ENCODE peak calls at places on chromosomes 2 and 18, in seven cellular contexts. E is GF-D8, Y is HEK293T, P is GM20000, Z is HFFc6, A is NCI-H2081, M is hippocampal formation. G is an unnamed sample.

GRCh38 chr18:34322365-34323289 is 97.9 kb upstream of the NOL4 start:
- DNase-seq in A (peak), E (no peak), M (peak), P (peak), Y (peak), Z (no peak), G (peak)

GRCh38 chr18:26103579-26103978 is 13.2 kb upstream of the SS18 start:
- DNase-seq in M (no peak), E (no peak), P (no peak), Z (no peak), Y (peak), A (no peak), G (peak)

GRCh38 chr2:205685314-205686230 is 3.3 kb downstream of the NRP2 start:
- DNase-seq in M (no peak), Z (peak), A (no peak), E (no peak), Y (no peak), P (peak), G (no peak)

GRCh38 chr18:46462523-46462922 is 194.5 kb downstream of the LOXHD1 start:
- DNase-seq in P (no peak), Y (no peak), Z (no peak), A (no peak), E (no peak), M (no peak), G (no peak)

GRCh38 chr2:146730882-146731281 is 1113.9 kb upstream of the ACVR2A start:
- DNase-seq in Y (no peak), A (no peak), P (no peak), Z (no peak), M (no peak), E (no peak), G (no peak)

GRCh38 chr2:239521518-239521815 is 120.6 kb upstream of the HDAC4 start:
- DNase-seq in E (no peak), Z (no peak), Y (no peak), A (no peak), P (no peak), M (no peak), G (no peak)

GRCh38 chr2:1674766-1675397 is 69.4 kb downstream of the PXDN start:
- DNase-seq in M (no peak), A (no peak), Y (no peak), Z (no peak), E (no peak), P (no peak), G (no peak)

GRCh38 chr18:26206488-26206887 is 19.8 kb upstream of the TAF4B start:
- DNase-seq in P (no peak), Z (no peak), E (no peak), M (no peak), A (no peak), Y (no peak), G (no peak)

GRCh38 chr2:223598994-223599645 is 3.0 kb downstream of the SCG2 start:
- DNase-seq in A (no peak), Y (no peak), Z (peak), E (no peak), P (no peak), M (no peak), G (no peak)

GRCh38 chr2:100731535-100731981 is 88.4 kb upstream of the NPAS2 start:
- DNase-seq in E (no peak), Z (peak), Y (no peak), P (no peak), M (no peak), A (no peak), G (no peak)

GRCh38 chr2:217714268-217714643 is 288.5 kb downstream of the TNS1 start:
- DNase-seq in A (no peak), Z (no peak), P (no peak), E (no peak), Y (no peak), M (peak), G (no peak)

GRCh38 chr2:53445376-53446072 is 322.1 kb upstream of the CHAC2 start:
- DNase-seq in Z (peak), P (no peak), Y (no peak), M (no peak), A (no peak), E (no peak), G (no peak)

GRCh38 chr18:60017371-60017770 is 117.6 kb downstream of the PMAIP1 start:
- DNase-seq in P (no peak), Z (no peak), M (no peak), Y (no peak), E (no peak), A (no peak), G (no peak)

GRCh38 chr2:96340493-96341414 is 5.2 kb downstream of the NCAPH start:
- DNase-seq in A (no peak), Z (peak), Y (no peak), P (no peak), E (no peak), M (no peak), G (no peak)

GRCh38 chr2:215931256-215931903 is 82.0 kb downstream of the MREG start:
- DNase-seq in Z (peak), M (peak), A (peak), Y (peak), E (no peak), P (peak), G (peak)

GRCh38 chr2:240906141-240906910 is at the start of gene CROCC2:
- DNase-seq in E (no peak), A (peak), P (no peak), M (no peak), Y (no peak), Z (no peak), G (no peak)

GRCh38 chr2:61434314-61434713 is 36.6 kb downstream of the USP34 start:
- DNase-seq in Y (no peak), A (no peak), Z (no peak), P (no peak), M (no peak), E (peak), G (no peak)

GRCh38 chr18:62505669-62506494 is 16.9 kb upstream of the ZCCHC2 start:
- DNase-seq in E (no peak), Z (no peak), M (no peak), A (no peak), P (peak), Y (no peak), G (peak)

GRCh38 chr2:121895723-121896571 is 140.5 kb downstream of the TSN start:
- DNase-seq in Y (no peak), Z (no peak), E (no peak), P (no peak), A (no peak), M (no peak), G (no peak)

GRCh38 chr18:11034816-11035215 is 114.6 kb downstream of the PIEZO2 start:
- DNase-seq in Z (no peak), M (no peak), A (no peak), E (no peak), P (no peak), Y (no peak), G (no peak)

GRCh38 chr2:28354920-28355520 is 37.6 kb upstream of the FOSL2 start:
- DNase-seq in Y (no peak), M (no peak), Z (no peak), A (no peak), E (no peak), P (no peak), G (no peak)

GRCh38 chr2:130252880-130253645 is 54.8 kb upstream of the TUBA3E start:
- DNase-seq in Z (peak), M (no peak), E (no peak), P (no peak), A (no peak), Y (no peak), G (no peak)

GRCh38 chr2:236693531-236693930 is 123.9 kb downstream of the ACKR3 start:
- DNase-seq in M (no peak), Z (no peak), Y (no peak), A (no peak), E (no peak), P (no peak), G (no peak)

GRCh38 chr18:62912885-62913284 is 197.5 kb downstream of the PHLPP1 start:
- DNase-seq in Y (no peak), M (no peak), P (no peak), A (no peak), E (no peak), Z (no peak), G (no peak)

GRCh38 chr18:51275712-51276473 is 78.4 kb upstream of the MEX3C start:
- DNase-seq in A (no peak), Z (no peak), E (no peak), M (no peak), Y (no peak), P (no peak), G (no peak)

GRCh38 chr18:2002178-2002577 is 569.1 kb downstream of the METTL4 start:
- DNase-seq in A (no peak), P (no peak), E (no peak), Z (no peak), Y (no peak), M (no peak), G (no peak)

GRCh38 chr2:54083440-54083839 is 32.0 kb upstream of the ACYP2 start:
- DNase-seq in A (no peak), Z (no peak), M (no peak), P (no peak), Y (no peak), E (no peak), G (no peak)

GRCh38 chr2:172095146-172095904 is 7.4 kb downstream of the DLX2 start:
- DNase-seq in P (peak), Z (peak), E (peak), Y (no peak), A (peak), M (no peak), G (peak)

GRCh38 chr2:66813525-66813924 is 378.6 kb downstream of the MEIS1 start:
- DNase-seq in E (no peak), Y (no peak), P (no peak), M (no peak), Z (no peak), A (no peak), G (no peak)

GRCh38 chr2:233979748-233980147 is 62.6 kb downstream of the TRPM8 start:
- DNase-seq in Y (no peak), Z (peak), P (no peak), E (no peak), M (no peak), A (no peak), G (no peak)

GRCh38 chr2:4053769-4054493 is 350.6 kb downstream of the DCDC2C start:
- DNase-seq in Z (no peak), P (no peak), A (no peak), E (no peak), Y (no peak), M (no peak), G (no peak)

GRCh38 chr2:231764752-231765151 is 16.3 kb downstream of the PDE6D start:
- DNase-seq in P (no peak), Z (no peak), A (no peak), M (peak), Y (no peak), E (no peak), G (no peak)

GRCh38 chr2:40332096-40332826 is 119.6 kb downstream of the SLC8A1 start:
- DNase-seq in Y (no peak), E (no peak), A (peak), Z (peak), P (no peak), M (no peak), G (no peak)

GRCh38 chr2:129118296-129118695 is 799.6 kb upstream of the HS6ST1 start:
- DNase-seq in M (no peak), Y (no peak), Z (no peak), E (no peak), P (no peak), A (no peak), G (no peak)

GRCh38 chr2:117360586-117360985 is 453.9 kb upstream of the DDX18 start:
- DNase-seq in E (no peak), A (no peak), M (no peak), Y (no peak), P (no peak), Z (no peak), G (no peak)

GRCh38 chr18:28080876-28081300 is 96.0 kb downstream of the CDH2 start:
- DNase-seq in Y (no peak), E (no peak), P (no peak), A (no peak), Z (no peak), M (no peak), G (no peak)

GRCh38 chr2:232479341-232480200 is 8.1 kb downstream of the ECEL1 start:
- DNase-seq in E (no peak), A (no peak), Z (no peak), M (no peak), P (no peak), Y (no peak), G (no peak)

GRCh38 chr2:236862961-236863728 is 222.5 kb upstream of the COPS8 start:
- DNase-seq in Y (no peak), P (peak), Z (peak), A (no peak), M (no peak), E (no peak), G (no peak)

G was measured in activated CD8-positive, alpha-beta T cell treated with anti-CD3 and anti-CD28 coated beads, Interleukin-2, amount 10 ng/mL, durations not matched to agents 7 days and 5 days.